ENCODE peak calls at places on chromosomes 2 and 18, in five cellular contexts. X is T-cell, R is right lobe of liver, Z is endodermal cell, E is sciatic nerve. M is an unnamed sample.
A peak's percentile ranks its signal among the peaks of the same experiment; 100 is the strongest.

GRCh38 chr2:11362781-11363099 is 18.3 kb upstream of the ROCK2 start:
- DNase-seq in Z (no peak), E (no peak), R (no peak), X (no peak), M (no peak)

GRCh38 chr2:128315829-128316776 is 2.6 kb downstream of the HS6ST1 start:
- DNase-seq in E (peak; percentile 57), R (no peak), X (no peak), Z (peak; percentile 53), M (peak; percentile 66)

GRCh38 chr18:47930086-47930843 is at the start of gene SMAD2:
- DNase-seq in E (peak; percentile 90), R (peak; percentile 91), Z (peak; percentile 97), X (peak; percentile 39), M (peak; percentile 88)

GRCh38 chr2:79860233-79861058 is 347.6 kb downstream of the CTNNA2 start:
- DNase-seq in Z (no peak), E (no peak), R (no peak), X (no peak), M (no peak)

GRCh38 chr2:96065381-96065930 is 30.7 kb upstream of the GPAT2 start:
- DNase-seq in Z (no peak), X (no peak), E (no peak), R (no peak), M (no peak)

GRCh38 chr2:231961349-231962166 is at the start of gene DIS3L2:
- DNase-seq in X (peak; percentile 75), E (peak; percentile 87), Z (peak; percentile 92), R (peak; percentile 83), M (peak; percentile 92)

GRCh38 chr18:9757851-9758587 is 49.9 kb downstream of the RAB31 start:
- DNase-seq in E (no peak), Z (peak; percentile 34), X (no peak), R (no peak), M (no peak)

GRCh38 chr18:35711227-35711626 is 129.7 kb downstream of the GALNT1 start:
- DNase-seq in R (no peak), E (no peak), Z (no peak), X (no peak), M (no peak)

GRCh38 chr2:224973112-224974016 is 68.9 kb downstream of the DOCK10 start:
- DNase-seq in E (no peak), R (no peak), Z (no peak), X (no peak), M (no peak)

GRCh38 chr2:42087137-42087856 is 39.5 kb downstream of the PKDCC start:
- DNase-seq in R (no peak), X (no peak), Z (no peak), E (no peak), M (no peak)

GRCh38 chr2:8893978-8894820 is 56.8 kb upstream of the KIDINS220 start:
- DNase-seq in E (no peak), X (no peak), Z (no peak), R (no peak), M (no peak)

GRCh38 chr18:35371412-35372195 is 5.5 kb downstream of the ZNF396 start:
- DNase-seq in Z (no peak), E (no peak), X (no peak), R (no peak), M (no peak)

GRCh38 chr2:24409700-24410556 is 49.6 kb upstream of the ITSN2 start:
- DNase-seq in Z (peak; percentile 75), X (no peak), R (no peak), E (no peak), M (no peak)

GRCh38 chr18:55321268-55322175 is 266.5 kb downstream of the TCF4 start:
- DNase-seq in E (peak; percentile 94), R (peak; percentile 84), Z (peak; percentile 94), X (no peak), M (peak; percentile 83)

GRCh38 chr2:43052204-43052943 is 174.0 kb downstream of the ZFP36L2 start:
- DNase-seq in Z (no peak), X (no peak), E (peak; percentile 22), R (no peak), M (no peak)

GRCh38 chr2:158723921-158724802 is 71.0 kb upstream of the DAPL1 start:
- DNase-seq in Z (peak; percentile 87), X (no peak), E (no peak), R (no peak), M (no peak)

GRCh38 chr2:224142397-224143312 is 103.6 kb upstream of the SERPINE2 start:
- DNase-seq in Z (no peak), R (no peak), X (no peak), E (no peak), M (no peak)

GRCh38 chr2:165251361-165251760 is 12.1 kb downstream of the SCN2A start:
- DNase-seq in R (no peak), X (no peak), Z (no peak), E (no peak), M (no peak)

GRCh38 chr2:174561283-174562275 is 36.0 kb downstream of the WIPF1 start:
- DNase-seq in R (peak; percentile 81), X (no peak), Z (no peak), E (peak; percentile 85), M (peak; percentile 68)

GRCh38 chr2:185833864-185834263 is 95.3 kb downstream of the FSIP2 start:
- DNase-seq in X (no peak), Z (no peak), R (no peak), E (no peak), M (no peak)

GRCh38 chr2:55460562-55460961 is 40.9 kb upstream of the CCDC88A start:
- DNase-seq in Z (no peak), E (no peak), X (no peak), R (no peak), M (no peak)

GRCh38 chr2:137607722-137608121 is 356.6 kb upstream of the HNMT start:
- DNase-seq in X (no peak), R (no peak), Z (no peak), E (no peak), M (no peak)

GRCh38 chr2:240458900-240459391 is 23.5 kb downstream of the GPC1 start:
- DNase-seq in Z (peak; percentile 46), X (no peak), R (peak; percentile 17), E (peak; percentile 57), M (peak; percentile 29)

GRCh38 chr2:206989306-206989705 is 50.0 kb downstream of the CPO start:
- DNase-seq in R (peak; percentile 36), Z (peak; percentile 83), X (no peak), E (no peak), M (peak; percentile 30)

GRCh38 chr18:59270689-59271257 is 2.5 kb downstream of the RAX start:
- DNase-seq in Z (no peak), R (no peak), X (no peak), E (no peak), M (no peak)

GRCh38 chr2:98704499-98705332 is 26.2 kb downstream of the MGAT4A start:
- DNase-seq in Z (no peak), R (no peak), E (no peak), X (no peak), M (no peak)

M was measured in pancreas.